ENCODE peak calls at places on chromosome X, in five cellular contexts. Z is mesendoderm, E is IMR-90, A is H9, H is neuronal stem cell. I is an unnamed sample.

GRCh38 chrX:22999696-23000223 is at the start of gene DDX53:
- DNase-seq in Z (no peak), E (no peak), A (peak), H (no peak), I (no peak)

GRCh38 chrX:25296850-25297249 is 281.1 kb upstream of the ARX start:
- DNase-seq in Z (no peak), E (no peak), A (no peak), H (no peak), I (no peak)

GRCh38 chrX:106249706-106250379 is 81.7 kb downstream of the PWWP3B start:
- DNase-seq in Z (no peak), E (no peak), A (no peak), H (no peak), I (no peak)

GRCh38 chrX:74389016-74389415 is 32.3 kb upstream of the SLC16A2 start:
- DNase-seq in Z (no peak), E (no peak), A (no peak), H (no peak), I (no peak)

GRCh38 chrX:85084770-85085393 is 81.2 kb downstream of the APOOL start:
- DNase-seq in Z (peak), E (peak), A (no peak), H (peak), I (no peak)

GRCh38 chrX:156003486-156004185 is 6.1 kb downstream of the IL9R start:
- DNase-seq in Z (no peak), E (no peak), A (no peak), H (no peak), I (no peak)

GRCh38 chrX:150525061-150525919 is 43.1 kb upstream of the MTM1 start:
- DNase-seq in Z (no peak), E (no peak), A (no peak), H (no peak), I (no peak)

GRCh38 chrX:51395807-51396728 is 63.4 kb downstream of the NUDT10 start:
- DNase-seq in Z (peak), E (no peak), A (peak), H (peak), I (peak)

GRCh38 chrX:71147496-71148277 is 3.0 kb downstream of the NLGN3 start:
- DNase-seq in Z (peak), E (no peak), A (no peak), H (no peak), I (no peak)

GRCh38 chrX:30489323-30489722 is 88.2 kb downstream of the TASL start:
- DNase-seq in Z (peak), E (no peak), A (no peak), H (no peak), I (no peak)

GRCh38 chrX:154411322-154411980 is at the start of gene TAFAZZIN:
- DNase-seq in Z (peak), E (peak), A (peak), H (peak), I (no peak)

GRCh38 chrX:10379848-10380247 is 223.1 kb downstream of the CLCN4 start:
- DNase-seq in Z (no peak), E (no peak), A (no peak), H (no peak), I (no peak)

GRCh38 chrX:155086202-155086840 is 15.0 kb downstream of the BRCC3 start:
- DNase-seq in Z (peak), E (peak), A (peak), H (no peak), I (peak)

GRCh38 chrX:103792916-103793540 is 16.4 kb downstream of the PLP1 start:
- DNase-seq in Z (no peak), E (peak), A (no peak), H (no peak), I (no peak)

GRCh38 chrX:150648296-150648940 is 44.8 kb upstream of the MTMR1 start:
- DNase-seq in Z (no peak), E (no peak), A (no peak), H (no peak), I (no peak)

GRCh38 chrX:124028177-124028576 is 66.7 kb downstream of the STAG2 start:
- DNase-seq in Z (no peak), E (peak), A (no peak), H (no peak), I (no peak)

GRCh38 chrX:17081535-17081934 is 135.1 kb downstream of the REPS2 start:
- DNase-seq in Z (no peak), E (no peak), A (no peak), H (no peak), I (no peak)

GRCh38 chrX:9566150-9566621 is 101.3 kb downstream of the TBL1X start:
- DNase-seq in Z (no peak), E (peak), A (no peak), H (no peak), I (no peak)

GRCh38 chrX:124388562-124388961 is 42.2 kb downstream of the SH2D1A start:
- DNase-seq in Z (peak), E (peak), A (no peak), H (peak), I (no peak)

GRCh38 chrX:110045988-110046387 is 43.1 kb downstream of the TMEM164 start:
- DNase-seq in Z (peak), E (no peak), A (no peak), H (no peak), I (no peak)

GRCh38 chrX:68708503-68709290 is 61.2 kb downstream of the STARD8 start:
- DNase-seq in Z (peak), E (no peak), A (peak), H (no peak), I (no peak)

GRCh38 chrX:44922980-44923379 is 50.0 kb downstream of the KDM6A start:
- DNase-seq in Z (no peak), E (no peak), A (no peak), H (no peak), I (no peak)

GRCh38 chrX:72048515-72049455 is 82.9 kb downstream of the RTL5 start:
- DNase-seq in Z (no peak), E (no peak), A (no peak), H (no peak), I (no peak)

GRCh38 chrX:68190799-68191198 is 242.5 kb downstream of the OPHN1 start:
- DNase-seq in Z (no peak), E (no peak), A (no peak), H (no peak), I (no peak)

GRCh38 chrX:124282580-124282979 is 49.9 kb upstream of the TEX13D start:
- DNase-seq in Z (no peak), E (no peak), A (no peak), H (no peak), I (no peak)

GRCh38 chrX:69285401-69285871 is 120.2 kb upstream of the PJA1 start:
- DNase-seq in Z (no peak), E (no peak), A (no peak), H (no peak), I (no peak)

GRCh38 chrX:17674611-17675010 is 62.7 kb upstream of the SCML1 start:
- DNase-seq in Z (no peak), E (no peak), A (no peak), H (no peak), I (no peak)

GRCh38 chrX:134364711-134365110 is 95.3 kb upstream of the HPRT1 start:
- DNase-seq in Z (no peak), E (peak), A (no peak), H (no peak), I (no peak)

GRCh38 chrX:68249401-68249831 is 183.9 kb downstream of the OPHN1 start:
- DNase-seq in Z (no peak), E (no peak), A (no peak), H (no peak), I (no peak)

GRCh38 chrX:17559728-17560379 is 177.4 kb upstream of the SCML1 start:
- DNase-seq in Z (peak), E (peak), A (no peak), H (no peak), I (no peak)

GRCh38 chrX:133350751-133351150 is 64.5 kb downstream of the GPC4 start:
- DNase-seq in Z (no peak), E (no peak), A (no peak), H (no peak), I (no peak)

GRCh38 chrX:129957241-129958099 is 25.0 kb upstream of the BCORL1 start:
- DNase-seq in Z (peak), E (peak), A (peak), H (no peak), I (no peak)
- H2BK120ac ChIP-seq in Z (no peak), E (peak), A (no peak), H (no peak), I (no peak)

GRCh38 chrX:46324166-46324565 is 221.1 kb downstream of the ZNF674 start:
- DNase-seq in Z (no peak), E (no peak), A (no peak), H (no peak), I (no peak)
- H2BK120ac ChIP-seq in Z (no peak), E (no peak), A (no peak), H (no peak), I (no peak)

GRCh38 chrX:3713225-3713936 is at the start of gene PRKX:
- DNase-seq in Z (peak), E (peak), A (peak), H (no peak), I (peak)
- H2BK120ac ChIP-seq in Z (no peak), E (peak), A (no peak), H (no peak), I (no peak)

GRCh38 chrX:47209508-47210238 is 8.8 kb upstream of the CDK16 start:
- DNase-seq in Z (no peak), E (no peak), A (no peak), H (no peak), I (no peak)
- H2BK120ac ChIP-seq in Z (no peak), E (no peak), A (no peak), H (no peak), I (no peak)

GRCh38 chrX:139972113-139972512 is 6.8 kb upstream of the CXorf66 start:
- DNase-seq in Z (no peak), E (no peak), A (no peak), H (no peak), I (no peak)

GRCh38 chrX:139971394-139971749 is 6.1 kb upstream of the CXorf66 start:
- DNase-seq in Z (no peak), E (no peak), A (no peak), H (no peak), I (no peak)

GRCh38 chrX:139972629-139973257 is 7.4 kb upstream of the CXorf66 start:
- DNase-seq in Z (no peak), E (no peak), A (no peak), H (no peak), I (no peak)

GRCh38 chrX:139973290-139973689 is 8.0 kb upstream of the CXorf66 start:
- DNase-seq in Z (no peak), E (no peak), A (no peak), H (no peak), I (no peak)

DNA sequence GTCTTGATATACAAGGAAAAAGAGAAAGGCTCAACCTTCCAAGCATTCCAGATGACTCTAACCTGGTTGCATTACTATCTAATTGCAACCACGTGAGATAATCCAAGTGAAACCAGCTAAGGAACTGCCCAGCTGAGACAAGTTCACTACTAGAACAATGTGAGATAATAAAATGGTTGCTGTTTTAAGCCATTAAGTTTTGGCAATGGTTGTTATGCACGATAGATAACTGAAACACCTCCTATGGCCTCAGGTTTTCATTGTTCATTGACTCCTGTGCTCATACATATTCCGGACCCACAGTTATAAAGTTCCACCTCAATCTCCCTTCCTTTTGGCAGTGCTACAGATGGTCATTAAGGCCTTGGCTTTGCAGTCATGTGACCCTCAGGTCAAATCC is 9.2 kb upstream of the CXorf66 start:
- DNase-seq in Z (peak), E (no peak), A (no peak), H (no peak), I (no peak)
- H2BK120ac ChIP-seq in Z (no peak), E (no peak), A (no peak), H (no peak), I (no peak)

GRCh38 chrX:152941328-152942111 is 43.7 kb downstream of the ZNF185 start:
- DNase-seq in Z (peak), E (peak), A (peak), H (peak), I (peak)
- H2BK120ac ChIP-seq in Z (no peak), E (peak), A (no peak), H (no peak), I (no peak)

DNA sequence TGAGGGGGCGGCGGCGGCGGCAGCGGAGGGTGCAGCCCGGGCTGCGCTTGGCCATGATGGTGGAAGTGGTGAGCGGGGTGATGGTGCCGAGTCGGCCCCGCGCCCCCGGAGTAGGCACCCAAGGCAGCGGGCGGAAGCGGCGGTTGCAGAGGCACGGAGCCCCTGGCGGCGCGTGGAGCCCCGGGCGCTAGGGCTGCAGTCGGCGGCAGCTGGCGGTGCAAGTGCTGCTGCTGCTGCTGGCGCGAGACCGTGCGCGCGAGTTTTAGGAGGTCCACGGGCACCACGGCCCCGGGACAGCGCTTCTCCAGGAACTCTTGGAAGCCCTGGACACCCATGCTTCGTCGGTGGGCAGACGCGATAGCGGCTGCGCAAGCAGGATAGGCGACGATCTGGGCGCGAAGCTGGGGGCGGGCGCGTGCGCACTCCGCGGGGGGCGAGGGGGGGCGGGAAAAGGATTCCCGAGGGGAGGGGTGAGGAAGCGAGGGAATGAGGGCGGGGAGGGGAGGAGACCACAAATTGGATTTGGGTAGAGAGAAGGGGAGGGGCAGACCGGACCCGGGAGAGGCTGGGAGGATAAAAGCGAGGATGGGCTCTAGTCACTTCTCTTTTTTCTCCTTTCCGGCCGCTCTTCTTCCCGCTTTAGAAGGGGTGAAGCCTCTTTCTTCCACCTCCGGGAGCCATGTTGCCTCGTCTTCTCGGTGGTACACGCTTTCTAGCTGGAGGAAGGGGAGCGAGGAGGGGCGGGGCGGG is at the start of gene FAM120C:
- DNase-seq in Z (peak), E (peak), A (peak), H (peak), I (no peak)
- H2BK120ac ChIP-seq in Z (no peak), E (peak), A (no peak), H (no peak), I (no peak)

I was measured in H1.